ENCODE peak calls at places on chromosomes 11 and 22, in seven cellular contexts. W is body of pancreas, Z is suprapubic skin, J is tibial artery, D is ovary, K is heart left ventricle, U is keratinocyte. X is an unnamed sample. For H3K4me1, the result is how much of the 10 kb centered on the place peaks cover.

GRCh38 chr11:75663808-75664207 is 5.0 kb downstream of the MAP6 start:
- DNase-seq in W (no peak), U (no peak), D (no peak), Z (no peak), K (no peak), J (no peak), X (no peak)

GRCh38 chr22:25144522-25144921 is 55.1 kb upstream of the CRYBB3 start:
- DNase-seq in K (no peak), Z (no peak), J (no peak), U (no peak), W (no peak), D (no peak), X (no peak)

GRCh38 chr11:125166903-125167291 is 2.3 kb downstream of the PKNOX2 start:
- DNase-seq in D (peak), U (no peak), K (no peak), J (no peak), Z (no peak), W (no peak), X (no peak)

GRCh38 chr11:27233654-27234042 is 129.4 kb downstream of the CCDC34 start:
- DNase-seq in Z (no peak), U (no peak), J (no peak), W (no peak), K (no peak), D (no peak), X (no peak)

GRCh38 chr11:111602865-111603632 is 800 bp downstream of the SIK2 start:
- DNase-seq in W (peak), Z (peak), D (peak), U (no peak), K (peak), J (peak), X (no peak)

GRCh38 chr11:112132737-112133136 is 31.2 kb downstream of the IL18 start:
- DNase-seq in D (no peak), W (no peak), U (no peak), K (no peak), Z (no peak), J (no peak), X (no peak)

GRCh38 chr22:23786261-23786710 is 480 bp upstream of the SMARCB1 start:
- DNase-seq in D (peak), U (no peak), W (no peak), Z (no peak), J (no peak), K (no peak), X (no peak)

GRCh38 chr22:50506611-50507420 is 686 bp downstream of the LMF2 start:
- DNase-seq in W (peak), U (no peak), D (peak), K (no peak), J (no peak), Z (no peak), X (no peak)

GRCh38 chr11:118757881-118758399 is 33.0 kb downstream of the DDX6 start:
- DNase-seq in W (no peak), K (no peak), D (no peak), U (no peak), Z (no peak), J (no peak), X (no peak)

GRCh38 chr11:113394919-113395318 is 7.3 kb downstream of the ANKK1 start:
- DNase-seq in D (no peak), K (no peak), J (no peak), W (no peak), Z (peak), U (no peak), X (no peak)

GRCh38 chr22:17164392-17165024 is 5.4 kb upstream of the HDHD5 start:
- DNase-seq in Z (no peak), K (no peak), J (no peak), U (no peak), W (no peak), D (no peak), X (no peak)

GRCh38 chr11:63918576-63919171 is 1.7 kb upstream of the RCOR2 start:
- DNase-seq in J (no peak), D (no peak), K (no peak), U (no peak), W (no peak), Z (no peak), X (no peak)

GRCh38 chr11:70716986-70717775 is 318.9 kb downstream of the CTTN start:
- DNase-seq in D (no peak), K (no peak), Z (no peak), J (no peak), W (no peak), U (no peak), X (no peak)

GRCh38 chr11:122706689-122707088 is 51.2 kb downstream of the UBASH3B start:
- DNase-seq in J (no peak), D (no peak), K (no peak), U (no peak), Z (no peak), W (no peak), X (no peak)

GRCh38 chr11:129700701-129701100 is 114.9 kb upstream of the TMEM45B start:
- DNase-seq in Z (no peak), K (no peak), D (no peak), U (no peak), J (no peak), W (no peak), X (no peak)

GRCh38 chr11:128462802-128463385 is 124.5 kb downstream of the ETS1 start:
- DNase-seq in U (no peak), W (no peak), Z (no peak), J (no peak), K (no peak), D (no peak), X (no peak)

GRCh38 chr22:49012695-49013094 is 815.0 kb downstream of the BRD1 start:
- DNase-seq in J (peak), Z (no peak), W (no peak), U (no peak), D (no peak), K (no peak), X (no peak)

GRCh38 chr11:106990322-106990721 is 28.0 kb downstream of the GUCY1A2 start:
- DNase-seq in W (no peak), U (no peak), K (peak), Z (no peak), J (no peak), D (no peak), X (peak)

GRCh38 chr11:106399075-106399500 is 321.6 kb downstream of the AASDHPPT start:
- DNase-seq in W (peak), Z (no peak), U (peak), K (peak), D (peak), J (peak), X (no peak)

GRCh38 chr22:40668611-40669390 is 10.5 kb upstream of the MCHR1 start:
- DNase-seq in Z (no peak), W (no peak), D (no peak), K (no peak), J (no peak), U (no peak), X (no peak)

GRCh38 chr22:26648011-26648497 is 9.3 kb upstream of the MIAT start:
- DNase-seq in W (no peak), D (no peak), K (no peak), U (no peak), J (no peak), Z (no peak), X (no peak)

DNA sequence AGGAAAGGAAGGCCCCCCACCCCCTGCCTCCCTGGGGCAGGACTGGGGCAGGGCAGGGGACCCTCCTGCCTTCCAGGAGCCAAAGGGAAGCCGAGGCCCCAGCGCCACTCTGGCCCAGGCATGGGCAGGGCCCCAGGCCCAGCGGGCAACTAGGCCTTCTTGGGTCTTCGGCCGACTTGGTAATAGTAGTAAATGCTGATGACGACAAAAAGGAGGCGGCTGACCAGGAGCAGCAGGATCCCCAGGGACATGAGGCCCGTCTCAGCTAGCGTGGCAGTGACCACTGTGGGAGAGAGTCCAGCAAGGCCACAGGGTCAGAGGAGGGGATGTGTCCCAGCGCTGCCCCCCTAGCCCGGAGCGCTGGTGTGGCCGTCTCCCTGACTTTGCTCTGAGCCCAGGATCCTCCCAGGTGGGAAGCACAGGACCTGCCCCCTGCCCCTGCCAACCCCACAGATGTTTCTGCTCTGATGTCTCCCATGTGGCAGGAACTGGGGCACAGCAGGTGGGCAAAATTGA is 15.9 kb downstream of the TP53I11 start:
- DNase-seq in Z (no peak), J (no peak), K (no peak), D (no peak), U (no peak), W (no peak), X (no peak)
- H3K4me1 ChIP-seq in Z (under half), J (under half), K (under half), D (under half), U (under half), W (under half), X (under half)

GRCh38 chr11:72349616-72350218 is 84.6 kb downstream of the CLPB start:
- DNase-seq in W (no peak), D (peak), U (no peak), J (no peak), K (peak), Z (no peak), X (peak)

GRCh38 chr11:72350752-72351151 is 83.6 kb downstream of the CLPB start:
- DNase-seq in D (no peak), K (no peak), U (no peak), Z (no peak), J (no peak), W (no peak), X (no peak)

GRCh38 chr11:72354356-72355115 is 79.8 kb downstream of the CLPB start:
- DNase-seq in J (no peak), U (no peak), Z (no peak), D (no peak), W (no peak), K (no peak), X (no peak)

GRCh38 chr11:72352859-72353551 is 81.3 kb downstream of the CLPB start:
- DNase-seq in J (no peak), D (no peak), K (no peak), W (no peak), U (no peak), Z (no peak), X (no peak)

GRCh38 chr11:72353861-72354260 is 80.5 kb downstream of the CLPB start:
- DNase-seq in Z (no peak), K (no peak), U (no peak), D (no peak), J (no peak), W (no peak), X (no peak)
- TF ChIP-seq CTCF in Z (no peak), K (no peak), U (peak), D (no peak), J (no peak), W (peak), X (no peak)

DNA sequence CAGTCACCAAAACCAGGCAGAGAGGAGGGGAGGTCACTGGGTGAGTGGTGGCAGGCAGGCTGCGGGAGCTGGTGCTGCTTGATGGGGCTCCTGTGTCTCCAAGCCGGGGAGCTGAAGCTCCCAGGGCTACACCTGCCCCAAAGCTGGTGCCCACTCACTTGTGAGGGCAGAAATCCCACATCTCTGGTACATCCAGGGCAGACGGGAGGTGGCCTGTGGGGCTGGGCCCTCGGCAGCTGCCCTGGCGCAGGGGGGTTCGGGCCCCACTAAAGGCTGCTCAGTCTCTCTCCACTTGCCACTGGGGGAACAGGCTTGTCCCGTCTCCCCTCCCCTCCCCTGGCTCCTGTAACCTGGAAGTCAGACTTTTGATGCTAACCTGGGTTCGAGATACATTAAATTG is 55.6 kb upstream of the PPARA start:
- DNase-seq in Z (no peak), D (peak), J (no peak), K (no peak), W (no peak), U (no peak), X (no peak)
- H3K4me1 ChIP-seq in Z (half or more), D (half or more), J (under half), K (half or more), W (half or more), U (under half), X (half or more)

GRCh38 chr22:22553141-22553540 is 5.9 kb downstream of the PRAME start:
- DNase-seq in D (no peak), J (no peak), U (no peak), W (no peak), Z (no peak), K (no peak), X (no peak)

GRCh38 chr22:22553735-22554134 is 5.3 kb downstream of the PRAME start:
- DNase-seq in K (no peak), D (no peak), U (no peak), Z (no peak), W (no peak), J (no peak), X (no peak)

GRCh38 chr22:22554324-22555284 is 4.5 kb downstream of the PRAME start:
- DNase-seq in J (no peak), U (no peak), Z (no peak), K (no peak), D (no peak), W (no peak), X (no peak)

GRCh38 chr22:22550789-22551434 is 8.2 kb downstream of the PRAME start:
- DNase-seq in W (no peak), J (no peak), Z (no peak), U (no peak), K (no peak), D (no peak), X (no peak)

DNA sequence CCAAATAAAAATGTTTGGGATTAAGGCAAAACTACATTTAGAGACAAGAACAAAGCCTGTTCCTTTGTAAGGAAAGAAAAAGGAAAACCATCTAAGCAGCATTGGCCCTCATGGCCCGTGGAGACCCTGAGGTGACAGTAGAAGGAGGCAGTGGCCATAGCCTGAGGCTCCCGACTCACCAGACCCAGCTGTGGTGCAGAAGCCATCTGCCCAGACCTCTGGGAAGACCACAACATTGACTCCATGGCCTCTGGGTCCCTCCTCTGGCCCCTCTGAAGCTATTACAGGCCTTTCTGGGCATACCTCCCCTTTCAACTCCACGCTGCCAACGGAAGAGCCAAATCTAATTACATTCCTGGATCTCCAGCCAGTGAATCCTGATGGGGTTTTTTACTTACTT is 6.4 kb downstream of the PRAME start:
- DNase-seq in J (no peak), D (no peak), K (no peak), W (no peak), U (no peak), Z (no peak), X (no peak)
- TF ChIP-seq CTCF in J (no peak), D (no peak), K (no peak), W (no peak), U (no peak), Z (no peak), X (no peak)

DNA sequence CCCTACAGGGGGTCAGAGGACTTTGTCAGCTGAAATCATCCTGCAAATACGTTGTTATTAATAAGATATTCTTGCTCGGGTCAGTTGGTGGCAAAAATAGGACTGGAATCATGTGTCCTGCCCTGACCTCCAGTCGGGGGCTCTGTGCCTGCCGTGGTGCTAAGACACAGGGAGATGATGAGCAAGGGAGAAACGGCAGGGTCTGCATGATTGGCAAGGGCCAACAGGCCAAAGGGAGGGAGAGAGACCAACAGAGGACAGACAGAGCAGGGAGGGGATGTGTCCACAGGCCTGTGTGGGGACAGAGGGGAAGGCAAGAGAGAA is 10.4 kb upstream of the TSKU start:
- DNase-seq in D (peak), U (no peak), W (no peak), J (no peak), K (no peak), Z (no peak), X (no peak)
- H3K4me1 ChIP-seq in D (under half), U (under half), W (half or more), J (under half), K (half or more), Z (half or more), X (half or more)

GRCh38 chr11:2415171-2415570 is 14.6 kb downstream of the TSSC4 start:
- DNase-seq in W (no peak), D (no peak), J (no peak), Z (no peak), K (no peak), U (no peak), X (no peak)

GRCh38 chr11:2414616-2415015 is 14.1 kb downstream of the TSSC4 start:
- DNase-seq in W (no peak), D (no peak), U (no peak), J (no peak), Z (no peak), K (no peak), X (no peak)

GRCh38 chr11:2413735-2414579 is 13.4 kb downstream of the TSSC4 start:
- DNase-seq in Z (no peak), D (no peak), U (no peak), K (no peak), W (no peak), J (no peak), X (no peak)

GRCh38 chr11:2416765-2417164 is 16.2 kb downstream of the TSSC4 start:
- DNase-seq in Z (no peak), D (no peak), J (no peak), W (no peak), K (no peak), U (no peak), X (no peak)

DNA sequence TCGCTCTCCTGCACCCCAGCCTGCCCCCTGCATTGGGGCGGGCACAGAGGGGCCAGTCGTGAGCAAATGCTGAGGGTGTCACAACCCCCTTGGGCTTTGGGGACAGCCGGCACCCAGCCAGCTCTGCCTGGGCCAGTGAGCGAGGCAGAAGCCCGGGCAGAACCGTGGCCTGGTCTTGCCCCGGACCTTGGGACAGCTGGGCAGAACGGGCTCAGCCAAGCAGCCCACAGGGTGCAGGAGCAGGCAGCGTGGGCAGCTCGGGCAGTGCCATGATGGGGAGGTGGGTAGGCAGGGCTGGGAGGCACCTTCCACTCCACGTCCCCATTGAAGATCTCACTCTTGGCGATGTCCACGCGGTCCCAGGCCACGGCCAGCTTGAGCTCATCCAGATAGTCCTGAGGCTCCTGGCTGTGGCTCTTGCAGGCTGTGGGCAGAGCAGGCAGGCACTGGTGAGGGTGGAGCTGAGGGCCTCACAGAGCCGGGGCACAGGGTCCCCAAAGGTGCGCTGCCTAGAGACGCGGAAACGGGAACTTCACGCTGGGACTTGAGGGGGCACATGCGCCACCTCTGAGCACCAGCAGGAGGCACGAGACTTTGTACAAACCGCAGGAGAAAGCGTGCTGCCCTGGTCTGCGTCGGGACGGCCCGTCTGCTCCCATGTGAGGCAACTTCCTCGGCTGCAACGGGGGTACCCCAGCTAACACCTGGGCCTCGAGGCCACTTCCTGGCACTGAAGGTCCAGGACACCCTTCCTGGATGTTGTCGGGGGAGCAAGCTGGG is 15.2 kb downstream of the TSSC4 start:
- DNase-seq in W (no peak), Z (no peak), U (no peak), J (no peak), D (no peak), K (no peak), X (no peak)
- TF ChIP-seq CTCF in W (no peak), Z (no peak), U (no peak), J (no peak), D (no peak), K (no peak), X (no peak)

GRCh38 chr11:115151010-115151409 is 353.2 kb downstream of the CADM1 start:
- DNase-seq in W (no peak), D (no peak), Z (no peak), J (no peak), U (no peak), K (no peak), X (no peak)

GRCh38 chr11:115153731-115154354 is 350.4 kb downstream of the CADM1 start:
- DNase-seq in D (no peak), Z (no peak), U (no peak), W (no peak), J (no peak), K (no peak), X (no peak)

GRCh38 chr11:115155978-115156377 is 348.2 kb downstream of the CADM1 start:
- DNase-seq in U (no peak), J (no peak), W (no peak), K (no peak), Z (no peak), D (no peak), X (no peak)

GRCh38 chr11:115154355-115154736 is 349.9 kb downstream of the CADM1 start:
- DNase-seq in D (no peak), W (no peak), U (no peak), K (no peak), Z (no peak), J (no peak), X (no peak)

DNA sequence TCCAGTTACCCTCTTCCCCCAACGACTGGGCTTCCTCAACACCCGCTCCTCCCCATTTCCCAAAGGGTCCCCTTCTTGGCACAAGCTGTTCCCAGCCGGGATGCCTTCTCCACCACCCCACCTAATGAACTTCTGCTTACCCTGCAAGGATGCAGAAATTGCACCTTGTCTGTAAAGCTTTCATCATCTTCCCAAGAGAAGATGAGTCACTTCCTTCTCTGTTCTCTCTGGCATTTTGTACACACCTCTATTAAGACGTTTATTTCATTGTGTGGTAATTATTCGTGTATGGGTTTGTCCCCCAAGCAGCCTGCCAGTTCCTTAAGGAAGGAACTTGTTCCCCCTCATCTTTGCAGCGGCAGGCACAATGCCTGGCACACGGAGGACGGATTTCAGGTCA is 351.1 kb downstream of the CADM1 start:
- DNase-seq in Z (no peak), K (no peak), W (no peak), J (no peak), U (peak), D (no peak), X (no peak)
- H3K4me1 ChIP-seq in Z (under half), K (under half), W (under half), J (under half), U (under half), D (under half), X (under half)